ENCODE peak calls at places on chromosomes 5 and 9, in seven cellular contexts. P, X, N, W, F, D and O are unnamed samples.
A peak's percentile ranks its signal among the peaks of the same experiment; 100 is the strongest.

GRCh38 chr5:179415291-179416060 is 70.2 kb upstream of the ADAMTS2 start:
- DNase-seq in P (no peak), X (no peak), N (no peak), W (no peak), F (no peak), D (peak; percentile 0), O (no peak)

GRCh38 chr9:35689601-35690446 is at the start of gene TPM2:
- DNase-seq in P (peak; percentile 35), X (peak; percentile 55), N (peak; percentile 33), W (peak; percentile 90), F (peak; percentile 76), D (peak; percentile 88), O (peak; percentile 60)

GRCh38 chr5:139204196-139204595 is 6.0 kb upstream of the SIL1 start:
- DNase-seq in P (no peak), X (no peak), N (no peak), W (no peak), F (no peak), D (no peak), O (no peak)

GRCh38 chr5:104084896-104085295 is 522.3 kb upstream of the NUDT12 start:
- DNase-seq in P (no peak), X (no peak), N (no peak), W (no peak), F (no peak), D (no peak), O (no peak)

GRCh38 chr9:4297795-4298254 is 2.0 kb downstream of the GLIS3 start:
- DNase-seq in P (peak; percentile 45), X (peak; percentile 49), N (no peak), W (peak; percentile 65), F (peak; percentile 68), D (peak; percentile 95), O (peak; percentile 85)

GRCh38 chr9:18596920-18597319 is 123.0 kb downstream of the ADAMTSL1 start:
- DNase-seq in P (no peak), X (no peak), N (no peak), W (peak; percentile 77), F (no peak), D (no peak), O (no peak)

GRCh38 chr5:5231576-5231975 is 91.4 kb downstream of the ADAMTS16 start:
- DNase-seq in P (no peak), X (no peak), N (no peak), W (no peak), F (no peak), D (no peak), O (no peak)

GRCh38 chr9:114621975-114622609 is 11.0 kb downstream of the TMEM268 start:
- DNase-seq in P (no peak), X (no peak), N (no peak), W (peak; percentile 84), F (no peak), D (no peak), O (no peak)

GRCh38 chr9:82882133-82882532 is 180.8 kb downstream of the RASEF start:
- DNase-seq in P (no peak), X (no peak), N (no peak), W (peak; percentile 13), F (no peak), D (no peak), O (no peak)

GRCh38 chr9:4507306-4507705 is 17.0 kb downstream of the SLC1A1 start:
- DNase-seq in P (no peak), X (no peak), N (no peak), W (peak; percentile 29), F (no peak), D (no peak), O (no peak)

GRCh38 chr5:133932441-133933168 is 35.8 kb downstream of the C5orf15 start:
- DNase-seq in P (no peak), X (no peak), N (no peak), W (no peak), F (no peak), D (no peak), O (no peak)

GRCh38 chr5:163318707-163319106 is 118.7 kb upstream of the CCNG1 start:
- DNase-seq in P (no peak), X (no peak), N (no peak), W (no peak), F (no peak), D (no peak), O (no peak)

GRCh38 chr5:96146675-96147074 is 185.0 kb upstream of the ELL2 start:
- DNase-seq in P (no peak), X (peak; percentile 22), N (peak; percentile 38), W (peak; percentile 95), F (no peak), D (no peak), O (peak; percentile 13)

GRCh38 chr5:1931590-1932138 is 48.9 kb upstream of the IRX4 start:
- DNase-seq in P (no peak), X (no peak), N (no peak), W (no peak), F (peak; percentile 71), D (peak; percentile 87), O (peak; percentile 37)

GRCh38 chr5:42993516-42994284 is 46.4 kb downstream of the ANXA2R start:
- DNase-seq in P (peak; percentile 27), X (no peak), N (no peak), W (peak; percentile 89), F (no peak), D (no peak), O (no peak)

GRCh38 chr5:173498286-173498685 is 118.2 kb downstream of the BOD1 start:
- DNase-seq in P (no peak), X (no peak), N (no peak), W (peak; percentile 64), F (no peak), D (peak; percentile 89), O (peak; percentile 42)

GRCh38 chr5:179255527-179256228 is 89.6 kb downstream of the ADAMTS2 start:
- DNase-seq in P (no peak), X (no peak), N (no peak), W (no peak), F (no peak), D (peak; percentile 67), O (no peak)

GRCh38 chr5:14428302-14429081 is 153.1 kb upstream of the OTULINL start:
- DNase-seq in P (no peak), X (no peak), N (no peak), W (peak; percentile 70), F (no peak), D (peak; percentile 70), O (no peak)

GRCh38 chr9:9003184-9003583 is 1203.6 kb upstream of the DMAC1 start:
- DNase-seq in P (peak; percentile 30), X (no peak), N (no peak), W (no peak), F (peak; percentile 8), D (no peak), O (peak; percentile 42)

GRCh38 chr9:133972041-133972970 is 19.8 kb downstream of the VAV2 start:
- DNase-seq in P (no peak), X (no peak), N (no peak), W (no peak), F (no peak), D (no peak), O (peak; percentile 84)

GRCh38 chr5:180873628-180874520 is 12.8 kb upstream of the ZFP62 start:
- DNase-seq in P (no peak), X (peak; percentile 21), N (no peak), W (peak; percentile 23), F (no peak), D (peak; percentile 81), O (no peak)

GRCh38 chr5:123921193-123921592 is 409.2 kb downstream of the CSNK1G3 start:
- DNase-seq in P (no peak), X (no peak), N (no peak), W (no peak), F (no peak), D (no peak), O (no peak)

GRCh38 chr5:50807661-50808060 is 141.2 kb downstream of the PARP8 start:
- DNase-seq in P (no peak), X (no peak), N (no peak), W (peak; percentile 16), F (no peak), D (no peak), O (no peak)

GRCh38 chr9:128371622-128372117 is 496 bp downstream of the URM1 start:
- DNase-seq in P (no peak), X (no peak), N (no peak), W (no peak), F (no peak), D (no peak), O (no peak)

DNA sequence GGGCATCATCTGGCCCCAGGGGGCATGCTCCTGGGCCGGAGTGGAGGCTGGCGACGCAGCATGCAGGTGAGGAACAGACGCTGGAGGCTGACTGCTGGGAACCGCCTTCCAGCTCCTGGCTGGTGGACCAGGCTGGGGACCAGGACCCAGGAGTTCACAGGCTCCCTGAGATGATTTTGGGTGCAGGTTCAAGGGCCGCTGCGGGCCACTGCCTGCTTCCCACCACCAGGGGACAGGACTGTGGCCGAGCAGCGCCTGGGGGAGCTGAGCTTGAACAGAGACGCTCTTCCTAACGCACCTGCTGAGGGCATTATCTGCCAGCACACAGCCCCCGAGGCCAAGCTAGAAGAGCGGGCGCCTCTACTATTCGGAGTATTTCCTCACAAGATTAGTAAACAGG is 132.1 kb upstream of the RAPGEF1 start:
- DNase-seq in P (no peak), X (no peak), N (no peak), W (no peak), F (peak; percentile 24), D (no peak), O (no peak)
- TF ChIP-seq CTCF in P (no peak), X (no peak), N (peak; percentile 38), W (peak; percentile 13), F (peak; percentile 63), D (no peak), O (no peak)

GRCh38 chr5:113336975-113337374 is 97.8 kb downstream of the TSSK1B start:
- DNase-seq in P (peak; percentile 39), X (no peak), N (peak; percentile 70), W (peak; percentile 77), F (peak; percentile 30), D (no peak), O (peak; percentile 56)
- TF ChIP-seq CTCF in P (peak; percentile 24), X (peak; percentile 11), N (peak; percentile 69), W (peak; percentile 55), F (no peak), D (no peak), O (peak; percentile 36)

GRCh38 chr5:7802855-7803254 is 48.1 kb downstream of the CFAP90 start:
- DNase-seq in P (no peak), X (no peak), N (no peak), W (no peak), F (no peak), D (no peak), O (no peak)

GRCh38 chr5:7801898-7802614 is 48.9 kb downstream of the CFAP90 start:
- DNase-seq in P (no peak), X (no peak), N (no peak), W (no peak), F (no peak), D (no peak), O (no peak)

GRCh38 chr5:7808998-7809397 is 41.9 kb downstream of the CFAP90 start:
- DNase-seq in P (no peak), X (no peak), N (no peak), W (no peak), F (no peak), D (no peak), O (no peak)

DNA sequence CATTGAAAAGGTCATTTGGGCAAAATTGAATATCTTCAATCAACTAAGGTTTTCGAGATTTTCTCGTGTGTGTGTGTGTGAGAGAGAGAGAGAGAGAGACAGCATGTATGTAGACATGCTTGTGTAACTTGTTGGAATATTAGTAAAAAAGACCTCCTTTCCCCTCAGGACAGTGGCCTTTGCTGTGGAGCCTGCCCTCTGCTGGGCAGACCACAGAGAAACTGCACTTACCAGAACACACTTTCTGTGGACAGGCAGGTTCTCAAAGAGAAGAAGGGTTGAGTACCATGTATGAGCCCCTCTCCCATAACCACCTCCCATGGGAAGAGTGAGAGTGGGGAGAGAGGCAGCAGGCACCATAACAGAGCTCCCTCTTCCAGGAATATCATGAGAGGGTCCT is 45.6 kb downstream of the CFAP90 start:
- DNase-seq in P (no peak), X (no peak), N (peak; percentile 2), W (peak; percentile 2), F (peak; percentile 49), D (no peak), O (no peak)
- TF ChIP-seq CTCF in P (no peak), X (peak; percentile 55), N (peak; percentile 55), W (peak; percentile 16), F (peak; percentile 49), D (no peak), O (peak; percentile 34)

GRCh38 chr5:150734579-150735384 is 24.0 kb downstream of the DCTN4 start:
- DNase-seq in P (peak; percentile 33), X (peak; percentile 44), N (no peak), W (no peak), F (no peak), D (no peak), O (no peak)
- TF ChIP-seq CTCF in P (no peak), X (peak; percentile 13), N (peak; percentile 26), W (no peak), F (no peak), D (no peak), O (no peak)